ENCODE peak calls at places on chromosome 3, in eight cellular contexts. One of them, this sample, is unnamed.

GRCh38 chr3:192772495-192772894 is 45.2 kb upstream of the FGF12 start:
- DNase-seq in adrenal gland: peak; percentile 31
- DNase-seq in stomach: peak; percentile 35
- DNase-seq in transverse colon: no peak
- DNase-seq in breast epithelium: peak; percentile 61
- DNase-seq in heart left ventricle: peak; percentile 51
- DNase-seq in body of pancreas: peak; percentile 5
- DNase-seq in IMR-90: peak; percentile 18
- DNase-seq in this sample: no peak

GRCh38 chr3:187669675-187670504 is at the start of gene SST:
- DNase-seq in heart left ventricle: peak; percentile 47
- DNase-seq in transverse colon: peak; percentile 8
- DNase-seq in adrenal gland: peak; percentile 37
- DNase-seq in body of pancreas: peak; percentile 41
- DNase-seq in stomach: peak; percentile 47
- DNase-seq in IMR-90: peak; percentile 47
- DNase-seq in breast epithelium: no peak
- DNase-seq in this sample: peak; percentile 3

GRCh38 chr3:195583831-195584542 is at the start of gene APOD:
- DNase-seq in heart left ventricle: peak; percentile 78
- DNase-seq in stomach: no peak
- DNase-seq in body of pancreas: peak; percentile 42
- DNase-seq in adrenal gland: no peak
- DNase-seq in transverse colon: peak; percentile 49
- DNase-seq in IMR-90: peak; percentile 13
- DNase-seq in breast epithelium: no peak
- DNase-seq in this sample: no peak

GRCh38 chr3:30630238-30631030 is 24.0 kb downstream of the TGFBR2 start:
- DNase-seq in IMR-90: no peak
- DNase-seq in breast epithelium: no peak
- DNase-seq in body of pancreas: no peak
- DNase-seq in stomach: no peak
- DNase-seq in transverse colon: no peak
- DNase-seq in adrenal gland: no peak
- DNase-seq in heart left ventricle: no peak
- DNase-seq in this sample: no peak

GRCh38 chr3:29141197-29141911 is 139.5 kb upstream of the RBMS3 start:
- DNase-seq in heart left ventricle: no peak
- DNase-seq in IMR-90: peak; percentile 25
- DNase-seq in adrenal gland: no peak
- DNase-seq in breast epithelium: no peak
- DNase-seq in stomach: no peak
- DNase-seq in body of pancreas: no peak
- DNase-seq in transverse colon: no peak
- DNase-seq in this sample: no peak

GRCh38 chr3:157405457-157405856 is 31.2 kb upstream of the PTX3 start:
- DNase-seq in body of pancreas: no peak
- DNase-seq in stomach: no peak
- DNase-seq in IMR-90: peak; percentile 88
- DNase-seq in adrenal gland: no peak
- DNase-seq in breast epithelium: no peak
- DNase-seq in heart left ventricle: no peak
- DNase-seq in transverse colon: no peak
- DNase-seq in this sample: no peak

GRCh38 chr3:71191031-71191482 is 392.5 kb downstream of the FOXP1 start:
- DNase-seq in adrenal gland: no peak
- DNase-seq in body of pancreas: no peak
- DNase-seq in transverse colon: no peak
- DNase-seq in heart left ventricle: no peak
- DNase-seq in IMR-90: no peak
- DNase-seq in stomach: no peak
- DNase-seq in breast epithelium: no peak
- DNase-seq in this sample: no peak

GRCh38 chr3:25515131-25515530 is 87.1 kb downstream of the RARB start:
- DNase-seq in stomach: no peak
- DNase-seq in heart left ventricle: no peak
- DNase-seq in body of pancreas: no peak
- DNase-seq in breast epithelium: no peak
- DNase-seq in transverse colon: no peak
- DNase-seq in adrenal gland: no peak
- DNase-seq in IMR-90: no peak
- DNase-seq in this sample: no peak

GRCh38 chr3:124207873-124208473 is 216.0 kb upstream of the ROPN1 start:
- DNase-seq in heart left ventricle: no peak
- DNase-seq in adrenal gland: no peak
- DNase-seq in transverse colon: no peak
- DNase-seq in body of pancreas: no peak
- DNase-seq in IMR-90: no peak
- DNase-seq in stomach: no peak
- DNase-seq in breast epithelium: no peak
- DNase-seq in this sample: no peak

GRCh38 chr3:148791955-148792354 is 35.7 kb upstream of the CPB1 start:
- DNase-seq in adrenal gland: no peak
- DNase-seq in stomach: no peak
- DNase-seq in transverse colon: no peak
- DNase-seq in IMR-90: no peak
- DNase-seq in body of pancreas: no peak
- DNase-seq in breast epithelium: no peak
- DNase-seq in heart left ventricle: no peak
- DNase-seq in this sample: no peak

GRCh38 chr3:107841864-107842263 is 249.0 kb downstream of the CD47 start:
- DNase-seq in transverse colon: no peak
- DNase-seq in breast epithelium: no peak
- DNase-seq in heart left ventricle: no peak
- DNase-seq in stomach: no peak
- DNase-seq in adrenal gland: no peak
- DNase-seq in IMR-90: no peak
- DNase-seq in body of pancreas: no peak
- DNase-seq in this sample: no peak

GRCh38 chr3:144032531-144033234 is 61.1 kb downstream of the DIPK2A start:
- DNase-seq in stomach: no peak
- DNase-seq in heart left ventricle: no peak
- DNase-seq in transverse colon: no peak
- DNase-seq in adrenal gland: no peak
- DNase-seq in body of pancreas: no peak
- DNase-seq in IMR-90: no peak
- DNase-seq in breast epithelium: no peak
- DNase-seq in this sample: no peak

GRCh38 chr3:40054568-40055222 is 245.3 kb downstream of the MYRIP start:
- DNase-seq in transverse colon: no peak
- DNase-seq in breast epithelium: no peak
- DNase-seq in heart left ventricle: no peak
- DNase-seq in adrenal gland: no peak
- DNase-seq in IMR-90: no peak
- DNase-seq in body of pancreas: no peak
- DNase-seq in stomach: no peak
- DNase-seq in this sample: no peak

DNA sequence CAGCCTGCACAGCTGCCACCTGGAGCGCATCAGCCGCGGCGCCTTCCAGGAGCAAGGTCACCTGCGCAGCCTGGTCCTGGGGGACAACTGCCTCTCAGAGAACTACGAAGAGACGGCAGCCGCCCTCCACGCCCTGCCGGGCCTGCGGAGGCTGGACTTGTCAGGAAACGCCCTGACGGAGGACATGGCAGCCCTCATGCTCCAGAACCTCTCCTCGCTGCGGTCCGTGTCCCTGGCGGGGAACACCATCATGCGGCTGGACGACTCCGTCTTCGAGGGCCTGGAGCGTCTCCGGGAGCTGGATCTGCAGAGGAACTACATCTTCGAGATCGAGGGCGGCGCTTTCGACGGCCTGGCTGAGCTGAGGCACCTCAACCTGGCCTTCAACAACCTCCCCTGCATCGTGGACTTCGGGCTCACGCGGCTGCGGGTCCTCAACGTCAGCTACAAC is 20.4 kb downstream of the NRROS start:
- DNase-seq in adrenal gland: no peak
- DNase-seq in breast epithelium: no peak
- DNase-seq in IMR-90: no peak
- DNase-seq in stomach: no peak
- DNase-seq in body of pancreas: no peak
- DNase-seq in transverse colon: no peak
- DNase-seq in heart left ventricle: no peak
- DNase-seq in this sample: no peak
- TF ChIP-seq POLR2A in adrenal gland: no peak
- TF ChIP-seq POLR2A in breast epithelium: no peak
- TF ChIP-seq POLR2A in IMR-90: no peak
- TF ChIP-seq POLR2A in stomach: no peak
- TF ChIP-seq POLR2A in body of pancreas: no peak
- TF ChIP-seq POLR2A in transverse colon: no peak
- TF ChIP-seq POLR2A in heart left ventricle: no peak
- TF ChIP-seq POLR2A in this sample: no peak

DNA sequence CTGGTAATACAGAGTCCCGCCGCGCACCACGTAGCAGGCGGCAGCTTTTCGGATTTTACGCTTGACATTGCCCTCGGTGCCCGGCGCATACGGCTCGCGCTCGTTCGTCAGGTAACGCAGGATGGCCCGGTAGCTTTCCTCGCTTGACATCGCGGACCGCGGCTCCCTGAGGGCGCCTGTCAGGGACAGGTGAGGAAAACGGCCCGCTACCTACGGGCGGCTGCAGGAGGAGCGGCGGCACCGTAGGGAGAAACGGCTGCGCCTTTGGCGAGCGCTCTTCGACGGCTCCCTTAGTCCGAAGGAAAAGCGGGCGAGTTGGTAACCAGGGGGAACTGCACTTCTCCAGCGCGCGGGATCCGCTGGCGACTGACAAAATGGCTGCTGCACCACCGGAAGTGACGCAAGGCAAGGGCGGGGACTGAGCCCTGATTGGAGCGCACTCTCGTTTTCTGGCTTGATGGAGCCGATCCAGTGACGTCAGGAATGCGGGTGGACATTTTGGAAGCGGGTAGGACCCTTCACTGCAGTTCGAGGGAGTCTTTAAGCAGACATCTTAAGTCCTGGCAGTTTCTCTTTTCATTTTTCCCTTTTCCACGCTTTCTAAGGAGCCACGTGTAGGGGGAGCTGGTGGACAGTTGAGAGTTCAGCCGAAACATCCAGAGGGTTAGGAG is at the start of gene ZBTB11:
- DNase-seq in IMR-90: peak; percentile 100
- DNase-seq in body of pancreas: peak; percentile 100
- DNase-seq in breast epithelium: peak; percentile 100
- DNase-seq in transverse colon: peak; percentile 100
- DNase-seq in heart left ventricle: peak; percentile 100
- DNase-seq in adrenal gland: peak; percentile 100
- DNase-seq in stomach: peak; percentile 100
- DNase-seq in this sample: no peak
- TF ChIP-seq POLR2A in IMR-90: peak; percentile 42
- TF ChIP-seq POLR2A in body of pancreas: peak; percentile 87
- TF ChIP-seq POLR2A in breast epithelium: peak; percentile 91
- TF ChIP-seq POLR2A in transverse colon: peak; percentile 81
- TF ChIP-seq POLR2A in heart left ventricle: peak; percentile 73
- TF ChIP-seq POLR2A in adrenal gland: peak; percentile 58
- TF ChIP-seq POLR2A in stomach: no peak
- TF ChIP-seq POLR2A in this sample: peak; percentile 85

DNA sequence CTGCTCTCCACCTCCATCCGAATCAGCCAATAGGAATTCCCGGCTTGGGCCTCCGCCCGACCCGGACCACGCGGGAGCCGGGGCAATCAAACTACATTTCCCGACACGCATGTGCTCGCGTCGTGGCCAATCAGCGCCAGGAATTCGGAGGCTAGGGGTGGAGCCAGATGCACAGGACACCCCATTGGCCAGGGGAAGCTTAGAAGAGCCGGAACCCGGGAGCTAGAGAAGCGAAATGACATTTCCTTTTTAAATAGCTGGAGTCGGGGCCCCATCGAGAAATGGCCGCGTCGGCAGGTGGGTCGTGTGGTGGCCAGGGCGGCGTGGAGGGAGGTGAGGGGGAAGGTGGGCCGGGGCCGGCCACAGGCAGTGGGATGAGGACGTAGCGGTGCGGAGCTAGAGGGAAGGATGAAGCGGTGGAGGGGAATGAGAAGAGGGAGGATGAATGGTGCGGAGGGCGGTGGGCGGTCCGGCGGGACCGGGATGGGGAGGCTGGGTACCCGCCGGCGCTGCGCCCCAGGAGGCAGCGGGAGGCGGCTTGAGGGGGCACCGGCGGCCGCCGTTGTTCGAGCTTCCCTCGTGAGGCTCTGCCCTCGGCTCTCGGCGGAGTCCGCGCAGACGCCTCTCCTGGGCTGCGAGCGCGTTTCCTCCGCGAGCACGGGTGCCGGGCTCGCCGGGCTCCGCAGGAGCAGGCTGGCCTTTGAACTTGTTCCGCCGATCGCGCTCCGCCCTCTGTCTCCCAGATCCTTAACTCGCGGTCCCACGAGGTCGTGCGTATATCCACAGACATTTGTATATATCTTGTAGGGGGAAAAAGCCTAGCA is at the start of gene KBTBD8:
- DNase-seq in body of pancreas: peak; percentile 98
- DNase-seq in heart left ventricle: peak; percentile 99
- DNase-seq in transverse colon: peak; percentile 99
- DNase-seq in IMR-90: peak; percentile 98
- DNase-seq in breast epithelium: peak; percentile 97
- DNase-seq in adrenal gland: peak; percentile 98
- DNase-seq in stomach: peak; percentile 98
- DNase-seq in this sample: peak; percentile 99
- TF ChIP-seq POLR2A in body of pancreas: peak; percentile 65
- TF ChIP-seq POLR2A in heart left ventricle: peak; percentile 71
- TF ChIP-seq POLR2A in transverse colon: peak; percentile 71
- TF ChIP-seq POLR2A in IMR-90: peak; percentile 78
- TF ChIP-seq POLR2A in breast epithelium: no peak
- TF ChIP-seq POLR2A in adrenal gland: peak; percentile 29
- TF ChIP-seq POLR2A in stomach: no peak
- TF ChIP-seq POLR2A in this sample: peak; percentile 76

GRCh38 chr3:12583280-12583679 is 26.4 kb downstream of the MKRN2 start:
- DNase-seq in breast epithelium: no peak
- DNase-seq in IMR-90: no peak
- DNase-seq in adrenal gland: no peak
- DNase-seq in stomach: no peak
- DNase-seq in heart left ventricle: no peak
- DNase-seq in body of pancreas: no peak
- DNase-seq in transverse colon: no peak
- DNase-seq in this sample: no peak

GRCh38 chr3:12585970-12586369 is 29.1 kb downstream of the MKRN2 start:
- DNase-seq in heart left ventricle: no peak
- DNase-seq in transverse colon: no peak
- DNase-seq in stomach: no peak
- DNase-seq in body of pancreas: no peak
- DNase-seq in IMR-90: no peak
- DNase-seq in adrenal gland: no peak
- DNase-seq in breast epithelium: no peak
- DNase-seq in this sample: no peak

GRCh38 chr3:12586403-12586802 is 29.5 kb downstream of the MKRN2 start:
- DNase-seq in transverse colon: no peak
- DNase-seq in adrenal gland: no peak
- DNase-seq in heart left ventricle: no peak
- DNase-seq in IMR-90: no peak
- DNase-seq in breast epithelium: no peak
- DNase-seq in body of pancreas: no peak
- DNase-seq in stomach: no peak
- DNase-seq in this sample: no peak

GRCh38 chr3:12584091-12584490 is 27.2 kb downstream of the MKRN2 start:
- DNase-seq in transverse colon: no peak
- DNase-seq in adrenal gland: no peak
- DNase-seq in heart left ventricle: no peak
- DNase-seq in stomach: no peak
- DNase-seq in body of pancreas: no peak
- DNase-seq in IMR-90: no peak
- DNase-seq in breast epithelium: no peak
- DNase-seq in this sample: no peak

GRCh38 chr3:12585181-12585580 is 28.3 kb downstream of the MKRN2 start:
- DNase-seq in body of pancreas: no peak
- DNase-seq in transverse colon: no peak
- DNase-seq in heart left ventricle: no peak
- DNase-seq in adrenal gland: no peak
- DNase-seq in stomach: no peak
- DNase-seq in IMR-90: no peak
- DNase-seq in breast epithelium: no peak
- DNase-seq in this sample: no peak
- TF ChIP-seq POLR2A in body of pancreas: no peak
- TF ChIP-seq POLR2A in transverse colon: no peak
- TF ChIP-seq POLR2A in heart left ventricle: no peak
- TF ChIP-seq POLR2A in adrenal gland: no peak
- TF ChIP-seq POLR2A in stomach: no peak
- TF ChIP-seq POLR2A in IMR-90: no peak
- TF ChIP-seq POLR2A in breast epithelium: no peak
- TF ChIP-seq POLR2A in this sample: no peak

This sample was measured in erythroblast.